ENCODE peak calls at places on chromosomes 2 and 18, in six cellular contexts. Q is tibial artery, V is GM23338, A is spleen, H is heart left ventricle, N is skeletal muscle cell. B is an unnamed sample.

GRCh38 chr2:181253438-181253837 is 203.7 kb upstream of the ITGA4 start:
- DNase-seq in Q (no peak), V (no peak), A (no peak), H (no peak), N (no peak), B (no peak)

GRCh38 chr2:733495-733894 is 56.3 kb upstream of the TMEM18 start:
- DNase-seq in Q (no peak), V (no peak), A (no peak), H (no peak), N (no peak), B (no peak)

GRCh38 chr2:648476-649424 is 28.5 kb downstream of the TMEM18 start:
- DNase-seq in Q (no peak), V (no peak), A (no peak), H (no peak), N (no peak), B (no peak)

GRCh38 chr2:126761981-126762878 is 106.3 kb downstream of the GYPC start:
- DNase-seq in Q (no peak), V (no peak), A (no peak), H (no peak), N (no peak), B (no peak)

GRCh38 chr2:230018153-230018552 is 50.6 kb downstream of the SLC16A14 start:
- DNase-seq in Q (no peak), V (no peak), A (no peak), H (no peak), N (peak), B (no peak)

GRCh38 chr2:40192864-40193669 is 258.8 kb downstream of the SLC8A1 start:
- DNase-seq in Q (no peak), V (no peak), A (no peak), H (no peak), N (peak), B (no peak)

GRCh38 chr18:3903341-3903740 is 453.4 kb downstream of the TGIF1 start:
- DNase-seq in Q (no peak), V (no peak), A (no peak), H (no peak), N (peak), B (peak)

GRCh38 chr2:212157011-212157410 is 381.6 kb downstream of the ERBB4 start:
- DNase-seq in Q (no peak), V (no peak), A (no peak), H (no peak), N (peak), B (no peak)

GRCh38 chr2:158101384-158101926 is at the start of gene UPP2:
- DNase-seq in Q (no peak), V (no peak), A (no peak), H (no peak), N (no peak), B (no peak)

GRCh38 chr2:68365087-68365486 is at the start of gene PLEK:
- DNase-seq in Q (peak), V (no peak), A (peak), H (peak), N (no peak), B (no peak)

GRCh38 chr18:39313992-39314391 is 1748.4 kb upstream of the CELF4 start:
- DNase-seq in Q (no peak), V (no peak), A (no peak), H (no peak), N (no peak), B (no peak)

GRCh38 chr18:44041553-44042418 is 638.9 kb upstream of the SETBP1 start:
- DNase-seq in Q (no peak), V (peak), A (no peak), H (no peak), N (no peak), B (no peak)

GRCh38 chr18:3605562-3606443 is 155.8 kb downstream of the TGIF1 start:
- DNase-seq in Q (no peak), V (peak), A (peak), H (no peak), N (no peak), B (no peak)

GRCh38 chr18:35193313-35193712 is 47.5 kb upstream of the ZNF397 start:
- DNase-seq in Q (no peak), V (no peak), A (no peak), H (no peak), N (no peak), B (no peak)

GRCh38 chr18:36786686-36787085 is 42.1 kb downstream of the TPGS2 start:
- DNase-seq in Q (peak), V (no peak), A (no peak), H (peak), N (peak), B (peak)

GRCh38 chr2:9473308-9473984 is 905 bp upstream of the IAH1 start:
- DNase-seq in Q (no peak), V (peak), A (peak), H (no peak), N (no peak), B (no peak)

GRCh38 chr2:11827547-11827946 is 81.1 kb downstream of the LPIN1 start:
- DNase-seq in Q (no peak), V (no peak), A (no peak), H (no peak), N (no peak), B (no peak)

GRCh38 chr2:102514061-102514785 is 41.2 kb downstream of the SLC9A4 start:
- DNase-seq in Q (no peak), V (peak), A (no peak), H (no peak), N (peak), B (peak)

GRCh38 chr2:196403471-196403870 is 232.1 kb upstream of the STK17B start:
- DNase-seq in Q (no peak), V (no peak), A (no peak), H (no peak), N (peak), B (peak)

GRCh38 chr2:32671885-32672519 is 44.2 kb downstream of the TTC27 start:
- DNase-seq in Q (no peak), V (no peak), A (no peak), H (no peak), N (no peak), B (no peak)

GRCh38 chr2:131050896-131051295 is 42.4 kb downstream of the FAM168B start:
- DNase-seq in Q (no peak), V (no peak), A (no peak), H (no peak), N (no peak), B (no peak)

GRCh38 chr2:107932986-107933385 is 53.3 kb upstream of the SLC5A7 start:
- DNase-seq in Q (no peak), V (peak), A (no peak), H (no peak), N (no peak), B (no peak)

GRCh38 chr2:155368934-155369333 is 670.4 kb downstream of the KCNJ3 start:
- DNase-seq in Q (no peak), V (peak), A (no peak), H (no peak), N (no peak), B (no peak)

GRCh38 chr18:50973367-50974126 is 5.7 kb downstream of the ELAC1 start:
- DNase-seq in Q (no peak), V (no peak), A (no peak), H (no peak), N (no peak), B (no peak)

GRCh38 chr2:12090590-12090989 is 344.2 kb downstream of the LPIN1 start:
- DNase-seq in Q (no peak), V (no peak), A (no peak), H (no peak), N (no peak), B (no peak)

GRCh38 chr18:54848121-54848520 is 19.8 kb downstream of the RAB27B start:
- DNase-seq in Q (no peak), V (no peak), A (no peak), H (no peak), N (no peak), B (no peak)

GRCh38 chr2:109222422-109222821 is 93.4 kb downstream of the SH3RF3 start:
- DNase-seq in Q (no peak), V (no peak), A (no peak), H (no peak), N (no peak), B (no peak)

GRCh38 chr2:8203354-8203753 is 478.5 kb upstream of the ID2 start:
- DNase-seq in Q (no peak), V (no peak), A (no peak), H (no peak), N (no peak), B (no peak)

GRCh38 chr2:236309669-236310029 is 45.4 kb upstream of the ASB18 start:
- DNase-seq in Q (no peak), V (peak), A (no peak), H (no peak), N (no peak), B (no peak)

GRCh38 chr2:51918113-51918512 is 886.2 kb upstream of the NRXN1 start:
- DNase-seq in Q (no peak), V (no peak), A (no peak), H (no peak), N (peak), B (peak)

GRCh38 chr2:74501335-74502071 is 2.1 kb upstream of the LBX2 start:
- DNase-seq in Q (no peak), V (peak), A (peak), H (no peak), N (no peak), B (no peak)

GRCh38 chr2:128727914-128728313 is 409.2 kb upstream of the HS6ST1 start:
- DNase-seq in Q (no peak), V (no peak), A (no peak), H (no peak), N (peak), B (peak)

GRCh38 chr2:176427549-176427948 is 158.3 kb downstream of the MTX2 start:
- DNase-seq in Q (no peak), V (no peak), A (no peak), H (no peak), N (no peak), B (no peak)

DNA sequence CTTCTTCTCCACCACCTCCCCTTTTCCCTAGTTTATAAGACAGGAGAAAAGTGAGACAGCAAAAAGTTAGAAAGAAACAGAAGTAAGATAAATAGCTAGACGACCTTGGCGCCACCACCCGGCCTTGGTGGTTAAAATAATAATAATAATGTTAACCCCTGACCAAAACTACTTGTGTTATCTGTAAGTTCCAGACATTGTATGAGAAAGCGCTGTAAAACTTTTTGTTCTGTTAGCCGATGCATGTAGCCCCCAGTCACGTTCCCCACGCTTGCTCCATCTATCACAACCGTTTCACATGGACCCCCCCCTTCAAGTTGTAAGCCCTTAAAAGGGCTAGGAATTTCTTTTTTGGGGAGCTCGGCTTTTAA is 1.5 kb upstream of the BUB1 start:
- DNase-seq in Q (no peak), V (no peak), A (no peak), H (no peak), N (no peak), B (no peak)
- H3K4me3 ChIP-seq in Q (peak), V (peak), A (no peak), H (peak), N (no peak), B (peak)

GRCh38 chr2:234448506-234449169 is 48.2 kb downstream of the ARL4C start:
- DNase-seq in Q (no peak), V (peak), A (no peak), H (no peak), N (no peak), B (no peak)
- H3K4me3 ChIP-seq in Q (no peak), V (peak), A (no peak), H (no peak), N (no peak), B (no peak)

DNA sequence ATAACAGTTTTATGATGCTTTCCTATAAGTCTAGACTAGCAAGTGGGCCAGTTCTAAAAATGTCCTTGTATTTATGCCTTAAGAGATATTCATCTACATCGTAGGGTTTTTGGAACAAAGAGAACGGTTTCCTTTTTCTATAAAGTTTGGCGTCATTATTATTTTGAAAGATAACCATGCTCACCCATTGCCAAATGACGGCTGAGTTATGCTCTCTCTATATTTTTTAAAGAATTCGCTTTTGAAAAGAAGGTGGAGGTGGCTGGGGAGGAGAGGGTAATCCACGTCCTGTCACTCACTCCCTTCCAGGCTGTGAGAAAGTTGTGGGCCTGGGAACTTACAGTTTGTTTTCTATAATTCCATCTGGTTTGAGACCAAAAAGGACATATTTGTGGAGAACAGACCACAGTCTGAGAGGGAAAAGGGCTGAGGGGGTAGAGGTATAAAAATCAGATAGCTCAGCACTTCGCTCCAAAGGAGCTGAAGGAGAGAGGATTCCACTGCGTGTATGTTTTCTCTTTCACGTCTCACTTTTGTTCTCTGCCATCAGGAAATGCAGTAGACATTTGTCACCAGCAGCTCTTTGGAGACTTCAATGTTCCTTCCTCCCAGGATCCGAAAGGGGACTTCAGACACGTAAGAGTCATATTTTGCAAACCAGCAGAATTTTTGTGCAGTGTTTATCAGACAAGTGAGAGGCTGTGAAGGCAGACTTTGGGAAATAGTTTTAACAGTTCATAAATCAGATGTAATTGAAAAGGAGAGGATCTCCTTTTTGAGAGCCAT is 282.0 kb upstream of the FN1 start:
- DNase-seq in Q (no peak), V (no peak), A (no peak), H (no peak), N (no peak), B (no peak)
- H3K4me3 ChIP-seq in Q (no peak), V (no peak), A (no peak), H (peak), N (no peak), B (peak)

GRCh38 chr18:79933765-79934164 is 17.7 kb downstream of the SLC66A2 start:
- DNase-seq in Q (peak), V (peak), A (peak), H (peak), N (no peak), B (no peak)

GRCh38 chr18:79935499-79935898 is 16.0 kb downstream of the SLC66A2 start:
- DNase-seq in Q (peak), V (no peak), A (no peak), H (peak), N (no peak), B (no peak)

GRCh38 chr18:79934311-79935097 is 16.9 kb downstream of the SLC66A2 start:
- DNase-seq in Q (peak), V (no peak), A (peak), H (peak), N (no peak), B (no peak)

GRCh38 chr18:79935098-79935480 is 16.4 kb downstream of the SLC66A2 start:
- DNase-seq in Q (peak), V (no peak), A (no peak), H (peak), N (no peak), B (no peak)

GRCh38 chr18:79932907-79933306 is 18.5 kb downstream of the SLC66A2 start:
- DNase-seq in Q (no peak), V (no peak), A (no peak), H (no peak), N (no peak), B (no peak)
- H3K4me3 ChIP-seq in Q (no peak), V (no peak), A (no peak), H (no peak), N (no peak), B (no peak)

GRCh38 chr2:84778921-84779320 is 102.0 kb downstream of the TRABD2A start:
- DNase-seq in Q (no peak), V (no peak), A (no peak), H (no peak), N (no peak), B (no peak)
- H3K4me3 ChIP-seq in Q (no peak), V (no peak), A (no peak), H (no peak), N (no peak), B (no peak)

DNA sequence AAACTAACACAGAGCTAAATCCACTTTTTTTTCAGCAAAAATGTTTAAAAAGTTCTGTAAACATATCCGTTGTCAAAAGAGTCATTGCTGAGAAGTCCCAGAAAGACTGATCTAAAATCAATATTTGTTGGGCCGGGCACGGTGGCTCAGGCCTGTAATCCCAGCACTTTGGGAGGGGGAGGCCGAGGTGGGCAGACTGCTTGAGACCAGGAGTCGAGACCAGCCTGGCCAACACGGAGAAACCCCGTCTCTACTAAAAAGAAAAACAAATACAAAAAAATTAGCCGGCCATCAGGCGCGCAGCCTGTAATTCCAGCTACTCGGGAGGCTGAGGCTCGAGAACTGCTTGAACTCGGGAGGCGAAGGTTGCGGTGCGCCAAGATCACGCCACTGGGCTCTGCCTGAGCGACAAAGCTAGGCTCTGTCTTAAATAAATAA is 1.4 kb downstream of the OLA1 start:
- DNase-seq in Q (no peak), V (no peak), A (no peak), H (no peak), N (no peak), B (no peak)
- H3K4me3 ChIP-seq in Q (no peak), V (peak), A (no peak), H (peak), N (peak), B (no peak)

DNA sequence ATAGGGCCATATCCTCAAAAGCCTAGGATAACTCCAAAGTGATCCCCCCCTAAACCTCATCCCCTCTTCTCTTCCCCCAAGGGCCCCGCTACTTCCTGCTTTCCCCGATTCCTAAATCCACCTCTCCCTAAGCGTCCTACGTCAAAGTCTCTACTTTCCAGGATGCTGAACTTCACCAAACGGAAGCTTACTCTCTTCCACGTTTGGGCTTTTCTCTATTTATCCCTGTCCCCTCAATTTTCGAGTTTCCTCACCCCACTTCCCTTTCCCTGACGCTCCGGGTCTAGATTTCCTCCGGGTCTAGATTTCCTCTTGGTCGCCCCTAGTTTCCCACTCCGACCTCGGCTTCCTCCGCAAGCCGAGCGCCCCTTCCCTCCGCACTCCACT is 541 bp downstream of the KRCC1 start:
- DNase-seq in Q (no peak), V (peak), A (no peak), H (no peak), N (no peak), B (no peak)
- H3K4me3 ChIP-seq in Q (peak), V (peak), A (peak), H (peak), N (peak), B (peak)

B was measured in AG09309.